ENCODE peak calls at places on chromosomes 2 and 18, in six cellular contexts. S, L, N, G, F and B are unnamed samples.

GRCh38 chr2:70895998-70896764 is 39.5 kb upstream of the ATP6V1B1 start:
- DNase-seq in F (no peak), L (no peak), G (no peak), S (no peak), N (no peak), B (no peak)

GRCh38 chr18:49618741-49619392 is 57.0 kb downstream of the LIPG start:
- DNase-seq in F (no peak), S (no peak), N (no peak), G (no peak), L (no peak), B (no peak)

GRCh38 chr18:9283789-9284188 is 50.8 kb upstream of the TWSG1 start:
- DNase-seq in S (no peak), N (no peak), L (no peak), G (no peak), F (no peak), B (no peak)

GRCh38 chr2:72143441-72144356 is 4.0 kb downstream of the CYP26B1 start:
- DNase-seq in G (no peak), L (peak), S (peak), N (no peak), F (no peak), B (peak)

GRCh38 chr2:160910681-160911080 is 249.5 kb upstream of the TANK start:
- DNase-seq in F (peak), S (no peak), L (no peak), N (no peak), G (peak), B (no peak)

GRCh38 chr18:9734189-9734588 is 26.1 kb downstream of the RAB31 start:
- DNase-seq in F (no peak), L (no peak), N (no peak), S (no peak), G (no peak), B (no peak)

GRCh38 chr2:135996304-135996703 is 10.9 kb upstream of the DARS1 start:
- DNase-seq in S (no peak), F (no peak), G (no peak), N (no peak), L (no peak), B (no peak)

GRCh38 chr2:232103140-232103737 is 141.7 kb downstream of the DIS3L2 start:
- DNase-seq in F (peak), S (no peak), N (no peak), G (no peak), L (no peak), B (no peak)

GRCh38 chr2:231883468-231883881 is 42.7 kb downstream of the NPPC start:
- DNase-seq in F (peak), N (no peak), L (no peak), S (no peak), G (no peak), B (no peak)

GRCh38 chr18:50469380-50469781 is 90.5 kb upstream of the MAPK4 start:
- DNase-seq in L (no peak), N (peak), S (peak), F (no peak), G (no peak), B (no peak)

GRCh38 chr2:215241791-215242305 is 70.0 kb upstream of the ATIC start:
- DNase-seq in G (no peak), F (no peak), S (no peak), L (no peak), N (no peak), B (no peak)

GRCh38 chr2:112621792-112622527 is 23.8 kb upstream of the SLC20A1 start:
- DNase-seq in S (no peak), F (peak), G (peak), N (no peak), L (no peak), B (no peak)

GRCh38 chr18:59823611-59824195 is 76.1 kb upstream of the PMAIP1 start:
- DNase-seq in L (no peak), G (peak), N (peak), F (peak), S (peak), B (no peak)

GRCh38 chr2:77977486-77978063 is 455.4 kb upstream of the LRRTM4 start:
- DNase-seq in G (no peak), F (no peak), S (no peak), L (no peak), N (no peak), B (no peak)

GRCh38 chr2:160355080-160355479 is 138.5 kb downstream of the RBMS1 start:
- DNase-seq in F (no peak), S (no peak), G (no peak), L (no peak), N (no peak), B (no peak)

GRCh38 chr18:56475250-56475649 is 163.1 kb downstream of the TXNL1 start:
- DNase-seq in G (no peak), F (peak), L (no peak), S (no peak), N (no peak), B (no peak)

GRCh38 chr18:13439475-13439874 is 220.9 kb downstream of the LDLRAD4 start:
- DNase-seq in N (no peak), G (no peak), L (no peak), F (no peak), S (peak), B (no peak)

GRCh38 chr2:200585730-200586643 is at the start of gene AOX1:
- DNase-seq in N (peak), F (peak), S (peak), G (peak), L (peak), B (peak)

GRCh38 chr18:75524181-75524580 is 96.7 kb upstream of the SMIM21 start:
- DNase-seq in G (no peak), S (no peak), F (no peak), N (no peak), L (no peak), B (no peak)

GRCh38 chr2:236604971-236605734 is 35.5 kb downstream of the ACKR3 start:
- DNase-seq in L (peak), N (no peak), G (no peak), F (no peak), S (no peak), B (no peak)

GRCh38 chr2:58939388-58939787 is 698.3 kb upstream of the FANCL start:
- DNase-seq in G (peak), F (peak), S (no peak), L (no peak), N (no peak), B (no peak)

GRCh38 chr2:1685078-1685956 is 59.0 kb downstream of the PXDN start:
- DNase-seq in F (no peak), L (peak), S (no peak), G (no peak), N (no peak), B (no peak)

GRCh38 chr2:201904529-201905420 is 98.4 kb downstream of the CDK15 start:
- DNase-seq in L (no peak), S (no peak), G (peak), N (no peak), F (no peak), B (no peak)

DNA sequence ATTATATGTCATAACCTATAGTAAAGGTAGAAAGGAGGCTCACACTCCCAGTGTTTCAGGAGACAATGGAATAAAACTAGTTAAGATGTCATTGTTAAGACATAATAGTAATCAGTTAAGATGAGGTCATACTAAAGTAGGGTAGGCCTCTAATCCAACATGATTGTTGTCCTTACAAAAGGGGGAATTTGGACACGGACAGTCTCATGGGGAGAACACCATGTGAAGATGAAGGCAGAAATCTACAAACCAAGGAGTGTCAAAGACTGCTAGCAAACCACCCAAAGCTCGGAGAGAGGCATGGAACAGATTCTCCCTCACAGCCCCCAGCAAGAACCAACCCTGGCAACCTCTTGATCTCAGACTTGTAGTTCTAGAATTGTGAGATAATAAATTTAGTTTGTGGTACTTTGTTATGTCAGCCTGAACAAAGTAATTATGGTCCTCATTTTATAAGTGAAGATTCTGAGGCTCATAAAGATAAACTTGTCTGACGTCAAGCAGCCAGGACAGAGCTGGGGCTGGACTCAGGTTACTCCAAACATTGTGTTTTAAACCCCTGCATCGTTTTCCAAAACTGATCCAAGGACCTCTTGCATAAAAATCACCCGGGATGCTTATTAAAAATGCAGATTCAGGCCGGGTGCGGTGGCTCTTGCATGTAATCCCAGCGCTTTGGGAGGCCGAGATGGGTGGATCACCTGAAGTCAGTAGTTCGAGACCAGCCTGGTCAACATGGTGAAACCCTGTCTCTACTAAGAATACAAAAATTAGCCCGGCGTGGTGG is 47.8 kb downstream of the CCDC195 start:
- DNase-seq in F (no peak), G (no peak), L (no peak), N (no peak), S (no peak), B (no peak)
- H3K27ac ChIP-seq in F (no peak), G (no peak), L (no peak), N (no peak), S (no peak), B (no peak)

DNA sequence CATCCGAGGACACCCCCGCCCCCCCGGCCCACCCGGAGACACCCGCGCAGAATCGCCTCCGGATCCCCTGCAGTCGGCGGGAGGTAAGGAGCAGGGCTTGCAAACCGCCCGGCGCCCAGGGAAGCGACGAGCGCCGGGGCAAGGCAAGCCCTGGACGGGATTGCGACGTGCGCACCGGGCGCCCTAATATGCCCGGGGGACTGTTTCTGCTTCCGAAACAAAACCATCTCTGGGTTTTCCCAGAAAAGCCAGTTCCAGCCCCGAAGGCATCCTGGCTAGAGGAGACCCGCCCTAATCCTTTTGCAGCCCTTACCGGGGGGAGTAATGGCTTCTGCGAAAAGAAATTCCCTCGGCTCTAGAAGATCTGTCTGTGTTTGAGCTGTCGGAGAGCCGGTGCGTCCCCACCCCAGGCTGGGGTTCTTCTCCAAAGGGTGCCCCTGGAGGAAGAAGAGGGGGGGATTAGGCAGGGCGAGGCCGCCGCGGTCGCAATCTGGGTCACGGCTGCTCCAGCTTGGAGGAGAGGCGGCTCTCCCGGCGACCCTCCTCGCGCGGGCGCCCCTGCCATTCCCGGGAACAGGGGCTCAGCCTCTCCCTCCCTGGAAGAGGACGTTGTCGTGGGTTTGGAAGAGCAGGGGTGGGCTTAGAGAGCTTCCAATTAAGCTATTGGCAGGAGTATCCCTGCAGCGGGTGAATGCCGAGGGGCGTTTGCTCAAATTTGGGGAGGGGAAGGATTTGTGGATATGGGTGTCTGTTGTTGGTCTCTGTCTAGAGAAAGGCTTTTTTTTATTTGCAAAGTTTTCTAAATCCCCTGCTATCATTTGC is 522 bp downstream of the MYCN start:
- DNase-seq in F (no peak), N (no peak), G (no peak), S (peak), L (no peak), B (no peak)
- H3K4me3 ChIP-seq in F (no peak), N (peak), G (no peak), S (peak), L (peak), B (peak)

GRCh38 chr18:33334781-33335180 is 105.7 kb downstream of the CCDC178 start:
- DNase-seq in S (no peak), F (no peak), G (no peak), L (no peak), N (no peak), B (no peak)
- H3K27ac ChIP-seq in S (no peak), F (no peak), G (no peak), L (no peak), N (no peak), B (no peak)

GRCh38 chr2:24174851-24175277 is at the start of gene FAM228A:
- DNase-seq in F (no peak), N (no peak), L (no peak), S (peak), G (no peak), B (no peak)
- H3K4me3 ChIP-seq in F (no peak), N (no peak), L (no peak), S (no peak), G (no peak), B (no peak)

DNA sequence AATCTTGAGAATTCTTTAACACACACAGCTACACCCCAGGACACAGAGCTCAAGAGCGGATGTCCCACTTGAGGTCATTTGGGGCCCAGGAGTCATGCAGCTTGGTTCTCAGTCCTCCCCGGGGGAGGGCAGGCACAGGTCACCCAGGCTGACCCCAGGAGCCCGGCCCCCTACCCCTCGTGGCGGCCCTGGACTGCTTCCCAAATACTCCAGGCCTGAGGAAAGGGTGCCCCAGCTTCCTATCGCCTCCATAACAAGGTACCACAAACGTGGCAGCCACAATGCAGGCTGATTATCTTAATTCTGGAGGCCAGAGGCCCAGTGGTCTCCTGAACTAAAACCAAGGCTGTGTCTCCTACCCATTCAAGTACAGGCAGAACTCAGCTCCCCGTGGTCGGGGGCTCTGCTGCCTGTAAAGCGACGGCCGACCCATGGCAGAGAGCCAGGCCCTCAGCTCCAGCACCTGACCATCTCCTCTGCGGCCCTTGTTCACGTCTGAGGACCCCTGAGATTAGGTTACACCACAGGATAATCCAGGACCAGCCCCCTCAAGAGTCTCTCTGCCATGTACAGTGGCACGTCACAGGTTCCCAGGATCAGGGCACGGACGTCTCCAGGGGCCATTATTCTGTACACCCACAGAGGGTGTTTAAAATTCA is 10.5 kb downstream of the SLC66A2 start:
- DNase-seq in L (peak), S (no peak), F (no peak), N (no peak), G (no peak), B (peak)
- H3K27ac ChIP-seq in L (no peak), S (no peak), F (no peak), N (no peak), G (no peak), B (no peak)

DNA sequence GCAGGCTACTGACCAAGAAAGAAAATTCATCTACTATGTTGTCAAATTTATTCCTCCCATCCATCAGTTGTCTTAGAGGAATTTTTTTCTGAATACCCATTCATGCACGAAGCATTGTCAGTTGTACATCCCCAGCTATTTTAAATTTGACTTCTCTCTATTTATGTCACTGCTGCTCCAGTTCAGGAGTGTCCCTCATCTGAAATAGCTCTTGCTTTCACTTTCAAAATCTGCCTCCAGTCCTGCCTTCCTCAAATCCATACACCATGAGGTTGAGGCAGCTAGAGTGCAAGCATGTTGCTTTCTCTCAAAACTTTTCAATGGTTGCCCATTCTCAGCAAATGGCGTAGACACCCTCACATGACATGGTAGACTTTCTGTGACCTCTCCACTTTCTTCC is 335.4 kb upstream of the CDH2 start:
- DNase-seq in F (no peak), G (no peak), N (no peak), L (no peak), S (no peak), B (no peak)
- H3K4me3 ChIP-seq in F (no peak), G (no peak), N (no peak), L (no peak), S (peak), B (no peak)

GRCh38 chr2:47057732-47058012 is 97.4 kb downstream of the STPG4 start:
- DNase-seq in S (no peak), N (no peak), G (no peak), L (no peak), F (no peak), B (no peak)
- H3K27ac ChIP-seq in S (peak), N (peak), G (peak), L (peak), F (peak), B (peak)